ENCODE peak calls at places on chromosomes 5 and 9, in five cellular contexts. D is HepG2, E is SK-N-SH, R is IMR-90, X is K562. G is an unnamed sample.

GRCh38 chr9:133125706-133126696 is 5.0 kb upstream of the RALGDS start:
- DNase-seq in E (peak), D (no peak), R (peak), X (no peak), G (no peak)

GRCh38 chr5:111641533-111642230 is 115.3 kb downstream of the NREP start:
- DNase-seq in R (peak), E (no peak), X (no peak), D (no peak), G (no peak)

GRCh38 chr5:155728857-155729683 is 597.9 kb upstream of the SGCD start:
- DNase-seq in R (no peak), E (peak), X (no peak), D (no peak), G (no peak)

GRCh38 chr5:123756325-123756664 is 244.3 kb downstream of the CSNK1G3 start:
- DNase-seq in X (no peak), R (no peak), D (no peak), E (no peak), G (no peak)

GRCh38 chr5:96614110-96614691 is 48.0 kb upstream of the CAST start:
- DNase-seq in D (peak), E (peak), R (peak), X (peak), G (peak)

GRCh38 chr9:72930828-72931227 is 22.0 kb downstream of the ALDH1A1 start:
- DNase-seq in X (no peak), R (no peak), E (peak), D (no peak), G (no peak)

GRCh38 chr5:38497946-38498345 is 58.5 kb downstream of the LIFR start:
- DNase-seq in E (no peak), D (peak), R (peak), X (peak), G (no peak)

GRCh38 chr5:439636-440035 is 3.3 kb upstream of the EXOC3 start:
- DNase-seq in R (no peak), E (no peak), D (no peak), X (no peak), G (no peak)

GRCh38 chr9:109799792-109800191 is 19.8 kb downstream of the PALM2AKAP2 start:
- DNase-seq in R (peak), E (no peak), X (no peak), D (no peak), G (no peak)

GRCh38 chr5:2023196-2023595 is 140.5 kb upstream of the IRX4 start:
- DNase-seq in R (no peak), D (no peak), X (no peak), E (no peak), G (no peak)

GRCh38 chr9:33162721-33163311 is 4.3 kb downstream of the B4GALT1 start:
- DNase-seq in E (no peak), D (peak), X (no peak), R (peak), G (no peak)

GRCh38 chr5:127660048-127660733 is 11.3 kb downstream of the CTXN3 start:
- DNase-seq in D (no peak), X (no peak), E (no peak), R (no peak), G (no peak)

GRCh38 chr5:86786955-86787354 is 169.2 kb downstream of the COX7C start:
- DNase-seq in D (no peak), E (no peak), X (peak), R (no peak), G (no peak)

DNA sequence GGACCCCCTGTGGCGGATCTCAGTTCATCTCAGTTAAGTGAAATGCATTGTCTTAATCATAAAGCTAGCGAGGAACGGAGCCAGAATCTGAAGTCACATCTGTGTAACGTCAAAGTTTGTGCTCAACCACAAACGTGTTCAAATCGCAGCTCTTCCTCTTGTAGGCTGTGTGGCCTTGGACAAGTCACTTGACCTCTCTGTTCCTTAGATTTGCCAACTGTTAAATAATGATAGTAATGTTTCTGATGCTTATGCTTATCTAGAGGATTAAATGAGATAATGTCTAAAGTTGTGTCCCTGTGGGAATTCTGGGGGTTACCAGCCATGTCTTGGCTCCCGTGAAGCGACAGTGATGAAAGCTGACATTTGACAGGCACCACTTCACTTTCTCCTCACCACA is 69.2 kb upstream of the NEURL1B start:
- DNase-seq in R (no peak), X (no peak), D (no peak), E (no peak), G (no peak)
- TF ChIP-seq MXI1 in R (no peak), X (no peak), D (no peak), E (no peak), G (no peak)

GRCh38 chr5:138665261-138665660 is 88.0 kb upstream of the CTNNA1 start:
- DNase-seq in R (no peak), D (no peak), E (no peak), X (no peak), G (no peak)

GRCh38 chr5:138664276-138664943 is 88.8 kb upstream of the CTNNA1 start:
- DNase-seq in X (no peak), E (no peak), D (no peak), R (peak), G (no peak)

GRCh38 chr5:138666226-138666742 is 86.9 kb upstream of the CTNNA1 start:
- DNase-seq in D (no peak), E (no peak), X (no peak), R (no peak), G (no peak)

GRCh38 chr5:138668981-138669380 is 84.2 kb upstream of the CTNNA1 start:
- DNase-seq in R (no peak), X (no peak), E (no peak), D (no peak), G (no peak)

GRCh38 chr5:138668451-138668850 is 84.8 kb upstream of the CTNNA1 start:
- DNase-seq in D (peak), X (no peak), R (no peak), E (no peak), G (no peak)
- H2AFZ ChIP-seq in D (no peak), X (no peak), R (peak), E (no peak), G (no peak)

DNA sequence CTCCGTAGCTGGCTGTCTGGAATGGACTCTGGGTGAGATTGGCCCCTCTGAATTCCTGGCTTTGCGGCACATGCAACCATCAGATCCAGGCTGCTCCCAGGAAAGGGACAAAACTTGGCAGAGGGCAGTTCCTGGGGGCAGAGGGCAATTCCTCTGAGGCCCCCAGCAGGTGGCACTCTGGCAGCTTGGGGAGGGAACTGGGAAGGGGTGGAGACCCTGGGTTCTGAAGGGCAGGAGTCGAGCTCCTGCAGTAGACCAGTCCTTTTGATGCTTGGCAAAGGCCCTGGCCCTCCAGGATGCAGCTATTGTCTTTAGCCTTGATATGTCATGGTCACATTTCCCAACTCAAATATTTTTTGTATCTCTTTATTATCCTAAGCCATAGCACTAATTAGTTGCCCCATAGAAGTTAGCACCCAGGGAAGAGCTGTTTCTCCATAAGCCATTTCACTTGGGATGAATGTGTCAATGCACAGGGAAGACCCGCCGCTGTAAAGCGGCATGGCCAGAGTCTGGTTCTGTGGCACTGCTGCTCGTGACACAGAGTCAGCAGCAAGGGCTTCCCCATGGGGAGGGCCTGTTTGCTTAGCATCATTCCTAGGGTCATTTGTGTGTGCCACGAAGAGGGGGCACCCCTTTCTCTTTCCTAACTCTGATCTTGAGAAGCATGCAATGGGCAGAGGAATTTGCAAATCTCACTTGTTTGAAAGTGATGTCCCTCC is 51.2 kb upstream of the CDK20 start:
- DNase-seq in E (no peak), D (no peak), R (no peak), X (no peak), G (no peak)
- TF ChIP-seq CTCF in E (no peak), D (peak), R (no peak), X (no peak), G (no peak)

GRCh38 chr5:178318382-178318781 is 85.8 kb upstream of the PHYKPL start:
- DNase-seq in E (no peak), D (no peak), X (no peak), R (no peak), G (no peak)
- TF ChIP-seq MXI1 in E (no peak), D (no peak), X (no peak), R (no peak), G (no peak)

G was measured in GM12878.